ENCODE peak calls at places on chromosomes 4 and X, in six cellular contexts. L is endothelial cell of umbilical vein, A is HCT116, Y is H1, V is HepG2, X is GM23338. R is an unnamed sample.

GRCh38 chr4:171629737-171630136 is 183.5 kb upstream of the GALNTL6 start:
- DNase-seq in A (no peak), X (peak; percentile 62), Y (no peak), L (no peak), V (peak; percentile 4), R (no peak)

GRCh38 chrX:21770631-21771321 is 12.9 kb upstream of the SMPX start:
- DNase-seq in X (peak; percentile 13), V (peak; percentile 58), L (no peak), A (peak; percentile 45), Y (no peak), R (no peak)

GRCh38 chr4:177116161-177116560 is 193.5 kb upstream of the NEIL3 start:
- DNase-seq in Y (no peak), A (no peak), X (no peak), L (no peak), V (no peak), R (no peak)

GRCh38 chr4:38366997-38367396 is 297.0 kb upstream of the KLF3 start:
- DNase-seq in Y (no peak), V (no peak), A (no peak), X (no peak), L (no peak), R (no peak)

GRCh38 chrX:57583477-57583876 is 8.3 kb upstream of the ZXDB start:
- DNase-seq in V (no peak), X (no peak), A (no peak), L (no peak), Y (no peak), R (no peak)

GRCh38 chr4:25022741-25023140 is 8.0 kb downstream of the LGI2 start:
- DNase-seq in L (no peak), Y (no peak), V (no peak), X (no peak), A (no peak), R (no peak)

GRCh38 chr4:36243355-36244256 is 708 bp downstream of the ARAP2 start:
- DNase-seq in A (no peak), L (no peak), V (no peak), X (peak; percentile 37), Y (no peak), R (no peak)

GRCh38 chr4:8280158-8280875 is 10.8 kb downstream of the HTRA3 start:
- DNase-seq in A (no peak), Y (no peak), L (no peak), V (no peak), X (no peak), R (no peak)

GRCh38 chrX:113305496-113305895 is 464.9 kb upstream of the AMOT start:
- DNase-seq in A (no peak), V (no peak), X (no peak), L (no peak), Y (no peak), R (no peak)

GRCh38 chr4:3302786-3303444 is 10.1 kb downstream of the RGS12 start:
- DNase-seq in Y (no peak), V (no peak), X (no peak), L (no peak), A (no peak), R (no peak)

GRCh38 chr4:76955187-76955586 is 5.6 kb downstream of the SEPTIN11 start:
- DNase-seq in L (no peak), V (no peak), A (no peak), Y (no peak), X (no peak), R (no peak)

GRCh38 chrX:128973033-128973432 is 550.3 kb downstream of the SMARCA1 start:
- DNase-seq in X (no peak), Y (no peak), L (no peak), A (no peak), V (no peak), R (no peak)

GRCh38 chr4:105546086-105546485 is 6.3 kb upstream of the ARHGEF38 start:
- DNase-seq in A (no peak), Y (no peak), L (no peak), V (no peak), X (no peak), R (no peak)

GRCh38 chr4:92334716-92335350 is 31.1 kb downstream of the GRID2 start:
- DNase-seq in V (no peak), Y (no peak), L (no peak), X (no peak), A (no peak), R (no peak)

GRCh38 chrX:16444353-16444752 is 205.6 kb upstream of the S100G start:
- DNase-seq in V (no peak), A (no peak), X (no peak), L (no peak), Y (no peak), R (no peak)

GRCh38 chr4:147019061-147019460 is 73.4 kb upstream of the TTC29 start:
- DNase-seq in Y (no peak), V (peak; percentile 47), X (peak; percentile 71), A (peak; percentile 36), L (peak; percentile 62), R (peak; percentile 35)

DNA sequence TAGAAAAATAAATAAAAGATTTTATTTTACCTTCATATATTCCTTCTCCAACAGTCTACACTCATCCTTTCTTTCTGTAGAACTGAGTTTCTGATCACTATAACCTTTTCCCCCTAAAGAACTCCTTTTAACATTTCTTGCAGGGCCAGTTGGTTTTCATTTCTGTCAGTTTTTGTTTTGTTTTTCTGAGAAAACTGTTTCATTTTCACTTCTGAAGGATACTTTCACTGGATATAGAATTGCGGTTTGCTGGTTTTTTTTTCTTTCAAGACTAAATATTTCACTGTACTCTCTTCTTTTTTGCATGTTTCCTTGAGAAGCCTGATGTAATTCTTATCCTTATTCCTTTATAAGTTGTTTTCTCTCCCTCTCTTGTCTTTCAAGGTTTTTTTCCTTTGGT is 90.4 kb upstream of the EOLA2 start:
- DNase-seq in Y (no peak), V (no peak), X (no peak), A (no peak), L (no peak), R (no peak)
- H3K4me3 ChIP-seq in Y (no peak overlapping the region), V (no peak overlapping the region), X (no peak overlapping the region), A (no peak overlapping the region), L (no peak overlapping the region), R (no peak overlapping the region)

GRCh38 chr4:46392421-46392820 is 2.5 kb upstream of the GABRA2 start:
- DNase-seq in Y (no peak), V (no peak), L (no peak), A (no peak), X (peak; percentile 9), R (no peak)

GRCh38 chr4:46389301-46389761 is 597 bp downstream of the GABRA2 start:
- DNase-seq in A (no peak), L (no peak), X (peak; percentile 70), V (peak; percentile 2), Y (no peak), R (no peak)

GRCh38 chr4:46388860-46389259 is 1.1 kb downstream of the GABRA2 start:
- DNase-seq in Y (no peak), X (no peak), L (no peak), A (no peak), V (no peak), R (no peak)

GRCh38 chr4:46387956-46388355 is 2.0 kb downstream of the GABRA2 start:
- DNase-seq in X (peak; percentile 6), V (no peak), A (no peak), Y (no peak), L (no peak), R (no peak)

GRCh38 chr4:46390353-46391058 is 578 bp upstream of the GABRA2 start:
- DNase-seq in L (no peak), Y (no peak), V (no peak), X (peak; percentile 47), A (no peak), R (no peak)
- TF ChIP-seq EZH2 in L (peak; percentile 36), Y (peak; percentile 19), V (no peak), X (peak; percentile 61), A (no peak), R (no peak)

DNA sequence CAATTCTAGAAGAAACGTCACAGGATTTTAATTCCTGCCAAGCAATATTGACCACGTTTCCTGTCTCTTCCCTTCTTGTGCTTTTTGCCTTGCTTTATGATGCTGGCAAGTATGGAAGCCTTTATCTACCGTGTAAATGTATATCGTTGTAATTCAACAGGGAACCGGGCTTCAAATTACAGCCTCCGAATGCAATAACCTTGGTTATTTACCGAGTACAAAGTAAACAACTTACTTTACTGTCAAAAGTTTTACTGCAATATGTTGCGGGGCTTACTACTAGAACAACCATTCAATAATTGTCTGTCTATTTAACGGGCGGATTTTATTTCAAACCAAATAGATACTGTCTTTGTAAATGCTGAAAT is 73.0 kb downstream of the PALLD start:
- DNase-seq in L (peak; percentile 57), V (no peak), Y (no peak), X (no peak), A (no peak), R (no peak)
- TF ChIP-seq POLR2AphosphoS5 in L (no peak), V (no peak), Y (no peak), X (no peak), A (peak; percentile 39), R (no peak)

GRCh38 chrX:45083314-45083713 is 117.4 kb downstream of the DIPK2B start:
- DNase-seq in L (peak; percentile 65), Y (no peak), X (no peak), V (no peak), A (no peak), R (no peak)
- H3K4me3 ChIP-seq in L (no peak overlapping the region), Y (no peak overlapping the region), X (no peak overlapping the region), V (no peak overlapping the region), A (no peak overlapping the region), R (no peak overlapping the region)

GRCh38 chr4:173515458-173515857 is 14.6 kb downstream of the HAND2 start:
- DNase-seq in L (no peak), X (peak; percentile 11), Y (no peak), A (no peak), V (no peak), R (no peak)

GRCh38 chr4:173517781-173518371 is 12.2 kb downstream of the HAND2 start:
- DNase-seq in L (no peak), A (no peak), X (peak; percentile 86), V (no peak), Y (no peak), R (no peak)

GRCh38 chr4:173514641-173515217 is 15.3 kb downstream of the HAND2 start:
- DNase-seq in Y (no peak), V (no peak), L (no peak), X (peak; percentile 22), A (no peak), R (no peak)

GRCh38 chr4:173518419-173519102 is 11.5 kb downstream of the HAND2 start:
- DNase-seq in V (no peak), L (no peak), X (peak; percentile 61), A (no peak), Y (no peak), R (no peak)

DNA sequence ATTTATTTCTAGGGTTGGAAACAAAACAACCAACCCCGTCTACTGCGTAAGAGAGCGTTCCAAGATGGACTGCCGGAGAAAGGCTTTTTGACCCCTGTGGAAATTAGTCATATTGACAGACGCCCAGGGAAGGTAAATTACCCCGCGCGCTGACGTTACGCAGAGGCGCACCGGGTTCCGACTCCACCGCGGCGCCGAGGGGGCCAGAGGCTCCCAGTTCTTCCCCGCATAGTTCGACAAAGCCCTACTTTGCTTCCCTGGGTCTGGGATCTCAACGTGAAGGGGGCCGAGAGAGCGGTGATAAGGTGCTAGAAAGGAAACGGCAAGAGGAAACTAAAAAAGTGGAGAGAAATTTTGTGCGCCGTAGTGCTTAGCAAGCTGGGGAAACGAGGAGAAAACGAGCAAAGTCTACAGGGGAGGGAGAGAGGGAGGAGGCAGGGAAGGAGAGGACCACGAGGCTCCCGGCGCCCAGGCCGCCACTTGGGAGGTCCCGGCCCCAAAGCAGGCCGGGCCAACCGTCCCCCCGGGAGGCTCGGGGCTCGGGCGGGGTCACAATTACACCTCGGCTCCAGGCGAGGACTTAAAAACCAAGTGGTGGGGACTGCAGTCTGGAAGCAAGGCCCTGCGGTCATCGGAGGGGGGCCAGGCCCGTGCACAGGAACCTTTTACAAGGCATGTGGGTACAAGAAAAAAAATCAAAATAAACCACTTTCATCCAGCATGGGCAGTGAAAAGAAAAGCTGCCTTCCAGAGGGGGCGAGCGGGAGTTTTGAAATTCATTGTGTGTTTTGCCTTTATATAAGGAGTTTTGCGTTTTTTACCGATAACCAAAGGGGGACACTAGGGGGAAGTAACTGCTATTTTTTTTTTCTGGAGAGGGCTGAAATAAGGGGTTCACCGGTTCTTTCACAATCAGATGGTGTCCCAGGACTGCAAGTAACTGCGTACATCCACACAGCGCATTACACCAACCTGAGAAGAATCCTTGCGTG is 13.1 kb downstream of the HAND2 start:
- DNase-seq in V (no peak), L (no peak), Y (no peak), A (no peak), X (peak; percentile 82), R (no peak)
- TF ChIP-seq EZH2 in V (no peak), L (peak; percentile 68), Y (peak; percentile 97), A (no peak), X (peak; percentile 99), R (no peak)

R was measured in SK-N-MC.